ENCODE peak calls at places on chromosome 11, in four cellular contexts. I is gastroesophageal sphincter, Q is omental fat pad, D is right lobe of liver. O is an unnamed sample.

GRCh38 chr11:40816976-40817375 is 642.5 kb downstream of the LRRC4C start:
- ATAC-seq in Q (no peak), I (no peak), D (no peak), O (no peak)

GRCh38 chr11:102317768-102318103 is 452 bp downstream of the BIRC3 start:
- ATAC-seq in I (peak), D (peak), Q (no peak), O (no peak)

GRCh38 chr11:77195071-77195705 is 67.1 kb downstream of the MYO7A start:
- ATAC-seq in Q (peak), I (no peak), D (no peak), O (peak)

GRCh38 chr11:86220654-86221053 is 23.9 kb upstream of the EED start:
- ATAC-seq in Q (no peak), I (no peak), D (no peak), O (no peak)

GRCh38 chr11:119373917-119374631 is 7.4 kb downstream of the USP2 start:
- ATAC-seq in Q (peak), D (peak), I (peak), O (peak)

GRCh38 chr11:47843354-47844060 is 4.6 kb downstream of the NUP160 start:
- ATAC-seq in D (no peak), Q (peak), I (no peak), O (no peak)

GRCh38 chr11:6404341-6405038 is 14.2 kb downstream of the SMPD1 start:
- ATAC-seq in I (no peak), Q (peak), D (no peak), O (peak)

GRCh38 chr11:27317751-27318150 is 45.3 kb downstream of the CCDC34 start:
- ATAC-seq in D (no peak), I (no peak), Q (no peak), O (peak)

GRCh38 chr11:75557649-75558494 is 4.2 kb upstream of the SERPINH1 start:
- ATAC-seq in Q (peak), I (peak), D (no peak), O (peak)

GRCh38 chr11:114109206-114110090 is 49.9 kb downstream of the ZBTB16 start:
- ATAC-seq in I (peak), Q (no peak), D (peak), O (no peak)